ENCODE peak calls at places on chromosome 20, in five cellular contexts. One of them, this sample, is unnamed.

GRCh38 chr20:61263084-61263695 is 11.1 kb downstream of the CDH4 start:
- DNase-seq in cardiac muscle cell: no peak
- DNase-seq in NCI-H510A treated with DMSO at 0.1 percent for 48 hours: no peak
- DNase-seq in activated naive CD4-positive, alpha-beta T cell treated with anti-CD3 and anti-CD28 coated beads for 36 hours: peak
- DNase-seq in Ammon's horn: no peak
- DNase-seq in this sample: no peak

GRCh38 chr20:40535816-40536215 is 153.2 kb downstream of the MAFB start:
- DNase-seq in cardiac muscle cell: no peak
- DNase-seq in activated naive CD4-positive, alpha-beta T cell treated with anti-CD3 and anti-CD28 coated beads for 36 hours: no peak
- DNase-seq in Ammon's horn: no peak
- DNase-seq in NCI-H510A treated with DMSO at 0.1 percent for 48 hours: no peak
- DNase-seq in this sample: no peak

GRCh38 chr20:63054103-63054474 is 47.3 kb upstream of the BHLHE23 start:
- DNase-seq in activated naive CD4-positive, alpha-beta T cell treated with anti-CD3 and anti-CD28 coated beads for 36 hours: no peak
- DNase-seq in cardiac muscle cell: no peak
- DNase-seq in Ammon's horn: no peak
- DNase-seq in NCI-H510A treated with DMSO at 0.1 percent for 48 hours: no peak
- DNase-seq in this sample: no peak

GRCh38 chr20:1802385-1803215 is 92.6 kb upstream of the SIRPA start:
- DNase-seq in activated naive CD4-positive, alpha-beta T cell treated with anti-CD3 and anti-CD28 coated beads for 36 hours: peak
- DNase-seq in NCI-H510A treated with DMSO at 0.1 percent for 48 hours: no peak
- DNase-seq in cardiac muscle cell: peak
- DNase-seq in Ammon's horn: peak
- DNase-seq in this sample: no peak

GRCh38 chr20:38073307-38074010 is 39.9 kb downstream of the RPRD1B start:
- DNase-seq in activated naive CD4-positive, alpha-beta T cell treated with anti-CD3 and anti-CD28 coated beads for 36 hours: peak
- DNase-seq in Ammon's horn: peak
- DNase-seq in cardiac muscle cell: peak
- DNase-seq in NCI-H510A treated with DMSO at 0.1 percent for 48 hours: peak
- DNase-seq in this sample: no peak

GRCh38 chr20:21705466-21706344 is at the start of gene PAX1:
- DNase-seq in Ammon's horn: no peak
- DNase-seq in cardiac muscle cell: peak
- DNase-seq in activated naive CD4-positive, alpha-beta T cell treated with anti-CD3 and anti-CD28 coated beads for 36 hours: no peak
- DNase-seq in NCI-H510A treated with DMSO at 0.1 percent for 48 hours: no peak
- DNase-seq in this sample: no peak

GRCh38 chr20:21936720-21937380 is 231.4 kb downstream of the PAX1 start:
- DNase-seq in NCI-H510A treated with DMSO at 0.1 percent for 48 hours: no peak
- DNase-seq in cardiac muscle cell: no peak
- DNase-seq in activated naive CD4-positive, alpha-beta T cell treated with anti-CD3 and anti-CD28 coated beads for 36 hours: no peak
- DNase-seq in Ammon's horn: no peak
- DNase-seq in this sample: no peak

GRCh38 chr20:478010-478948 is 15.9 kb upstream of the TBC1D20 start:
- DNase-seq in Ammon's horn: no peak
- DNase-seq in cardiac muscle cell: no peak
- DNase-seq in activated naive CD4-positive, alpha-beta T cell treated with anti-CD3 and anti-CD28 coated beads for 36 hours: no peak
- DNase-seq in NCI-H510A treated with DMSO at 0.1 percent for 48 hours: no peak
- DNase-seq in this sample: no peak

GRCh38 chr20:47062226-47062880 is 167.7 kb downstream of the EYA2 start:
- DNase-seq in Ammon's horn: no peak
- DNase-seq in NCI-H510A treated with DMSO at 0.1 percent for 48 hours: no peak
- DNase-seq in cardiac muscle cell: no peak
- DNase-seq in activated naive CD4-positive, alpha-beta T cell treated with anti-CD3 and anti-CD28 coated beads for 36 hours: no peak
- DNase-seq in this sample: no peak

GRCh38 chr20:49916146-49917002 is 1.0 kb upstream of the SPATA2 start:
- DNase-seq in NCI-H510A treated with DMSO at 0.1 percent for 48 hours: peak
- DNase-seq in activated naive CD4-positive, alpha-beta T cell treated with anti-CD3 and anti-CD28 coated beads for 36 hours: peak
- DNase-seq in cardiac muscle cell: no peak
- DNase-seq in Ammon's horn: no peak
- DNase-seq in this sample: no peak

GRCh38 chr20:19975436-19975799 is 41.7 kb upstream of the NAA20 start:
- DNase-seq in Ammon's horn: no peak
- DNase-seq in activated naive CD4-positive, alpha-beta T cell treated with anti-CD3 and anti-CD28 coated beads for 36 hours: no peak
- DNase-seq in NCI-H510A treated with DMSO at 0.1 percent for 48 hours: no peak
- DNase-seq in cardiac muscle cell: no peak
- DNase-seq in this sample: no peak

GRCh38 chr20:6622041-6622440 is 145.4 kb upstream of the BMP2 start:
- DNase-seq in cardiac muscle cell: no peak
- DNase-seq in activated naive CD4-positive, alpha-beta T cell treated with anti-CD3 and anti-CD28 coated beads for 36 hours: no peak
- DNase-seq in NCI-H510A treated with DMSO at 0.1 percent for 48 hours: no peak
- DNase-seq in Ammon's horn: no peak
- DNase-seq in this sample: no peak

GRCh38 chr20:33291830-33292355 is 8.9 kb downstream of the BPIFB1 start:
- DNase-seq in cardiac muscle cell: peak
- DNase-seq in activated naive CD4-positive, alpha-beta T cell treated with anti-CD3 and anti-CD28 coated beads for 36 hours: peak
- DNase-seq in NCI-H510A treated with DMSO at 0.1 percent for 48 hours: peak
- DNase-seq in Ammon's horn: peak
- DNase-seq in this sample: no peak

GRCh38 chr20:38825901-38826625 is 20.6 kb downstream of the PPP1R16B start:
- DNase-seq in activated naive CD4-positive, alpha-beta T cell treated with anti-CD3 and anti-CD28 coated beads for 36 hours: no peak
- DNase-seq in NCI-H510A treated with DMSO at 0.1 percent for 48 hours: peak
- DNase-seq in Ammon's horn: peak
- DNase-seq in cardiac muscle cell: peak
- DNase-seq in this sample: peak

GRCh38 chr20:63735859-63736718 is at the start of gene LIME1:
- DNase-seq in Ammon's horn: no peak
- DNase-seq in cardiac muscle cell: no peak
- DNase-seq in NCI-H510A treated with DMSO at 0.1 percent for 48 hours: no peak
- DNase-seq in activated naive CD4-positive, alpha-beta T cell treated with anti-CD3 and anti-CD28 coated beads for 36 hours: peak
- DNase-seq in this sample: no peak

GRCh38 chr20:62485062-62485700 is 9.4 kb upstream of the GATA5 start:
- DNase-seq in activated naive CD4-positive, alpha-beta T cell treated with anti-CD3 and anti-CD28 coated beads for 36 hours: no peak
- DNase-seq in NCI-H510A treated with DMSO at 0.1 percent for 48 hours: no peak
- DNase-seq in cardiac muscle cell: peak
- DNase-seq in Ammon's horn: no peak
- DNase-seq in this sample: no peak

GRCh38 chr20:43658068-43658722 is 8.7 kb upstream of the MYBL2 start:
- DNase-seq in cardiac muscle cell: no peak
- DNase-seq in Ammon's horn: no peak
- DNase-seq in activated naive CD4-positive, alpha-beta T cell treated with anti-CD3 and anti-CD28 coated beads for 36 hours: peak
- DNase-seq in NCI-H510A treated with DMSO at 0.1 percent for 48 hours: no peak
- DNase-seq in this sample: no peak

GRCh38 chr20:51416532-51417244 is 125.8 kb downstream of the NFATC2 start:
- DNase-seq in cardiac muscle cell: no peak
- DNase-seq in activated naive CD4-positive, alpha-beta T cell treated with anti-CD3 and anti-CD28 coated beads for 36 hours: no peak
- DNase-seq in NCI-H510A treated with DMSO at 0.1 percent for 48 hours: no peak
- DNase-seq in Ammon's horn: no peak
- DNase-seq in this sample: no peak

GRCh38 chr20:60055740-60056139 is 97.5 kb downstream of the CDH26 start:
- DNase-seq in Ammon's horn: peak
- DNase-seq in cardiac muscle cell: no peak
- DNase-seq in activated naive CD4-positive, alpha-beta T cell treated with anti-CD3 and anti-CD28 coated beads for 36 hours: peak
- DNase-seq in NCI-H510A treated with DMSO at 0.1 percent for 48 hours: no peak
- DNase-seq in this sample: no peak

GRCh38 chr20:47326718-47327137 is 29.8 kb downstream of the ZMYND8 start:
- DNase-seq in NCI-H510A treated with DMSO at 0.1 percent for 48 hours: no peak
- DNase-seq in cardiac muscle cell: no peak
- DNase-seq in Ammon's horn: no peak
- DNase-seq in activated naive CD4-positive, alpha-beta T cell treated with anti-CD3 and anti-CD28 coated beads for 36 hours: no peak
- DNase-seq in this sample: no peak

GRCh38 chr20:38171301-38172010 is 6.4 kb upstream of the TGM2 start:
- DNase-seq in activated naive CD4-positive, alpha-beta T cell treated with anti-CD3 and anti-CD28 coated beads for 36 hours: no peak
- DNase-seq in Ammon's horn: no peak
- DNase-seq in cardiac muscle cell: no peak
- DNase-seq in NCI-H510A treated with DMSO at 0.1 percent for 48 hours: no peak
- DNase-seq in this sample: no peak

GRCh38 chr20:62617711-62618483 is 24.4 kb upstream of the SLCO4A1 start:
- DNase-seq in cardiac muscle cell: no peak
- DNase-seq in Ammon's horn: no peak
- DNase-seq in NCI-H510A treated with DMSO at 0.1 percent for 48 hours: no peak
- DNase-seq in activated naive CD4-positive, alpha-beta T cell treated with anti-CD3 and anti-CD28 coated beads for 36 hours: peak
- DNase-seq in this sample: no peak

GRCh38 chr20:925516-925915 is 9.4 kb upstream of the ANGPT4 start:
- DNase-seq in activated naive CD4-positive, alpha-beta T cell treated with anti-CD3 and anti-CD28 coated beads for 36 hours: no peak
- DNase-seq in cardiac muscle cell: no peak
- DNase-seq in NCI-H510A treated with DMSO at 0.1 percent for 48 hours: no peak
- DNase-seq in Ammon's horn: no peak
- DNase-seq in this sample: no peak

GRCh38 chr20:5996765-5997164 is 46.3 kb downstream of the MCM8 start:
- DNase-seq in Ammon's horn: no peak
- DNase-seq in cardiac muscle cell: no peak
- DNase-seq in activated naive CD4-positive, alpha-beta T cell treated with anti-CD3 and anti-CD28 coated beads for 36 hours: peak
- DNase-seq in NCI-H510A treated with DMSO at 0.1 percent for 48 hours: no peak
- DNase-seq in this sample: no peak

GRCh38 chr20:37905969-37906613 is 3.2 kb downstream of the VSTM2L start:
- DNase-seq in activated naive CD4-positive, alpha-beta T cell treated with anti-CD3 and anti-CD28 coated beads for 36 hours: no peak
- DNase-seq in cardiac muscle cell: no peak
- DNase-seq in NCI-H510A treated with DMSO at 0.1 percent for 48 hours: no peak
- DNase-seq in Ammon's horn: no peak
- DNase-seq in this sample: no peak

GRCh38 chr20:46354207-46354555 is 45.9 kb upstream of the CDH22 start:
- DNase-seq in activated naive CD4-positive, alpha-beta T cell treated with anti-CD3 and anti-CD28 coated beads for 36 hours: no peak
- DNase-seq in NCI-H510A treated with DMSO at 0.1 percent for 48 hours: no peak
- DNase-seq in Ammon's horn: no peak
- DNase-seq in cardiac muscle cell: no peak
- DNase-seq in this sample: no peak

GRCh38 chr20:22833851-22834250 is 201.3 kb upstream of the SSTR4 start:
- DNase-seq in cardiac muscle cell: no peak
- DNase-seq in NCI-H510A treated with DMSO at 0.1 percent for 48 hours: no peak
- DNase-seq in Ammon's horn: no peak
- DNase-seq in activated naive CD4-positive, alpha-beta T cell treated with anti-CD3 and anti-CD28 coated beads for 36 hours: no peak
- DNase-seq in this sample: no peak

GRCh38 chr20:14826926-14827325 is 489.5 kb upstream of the FLRT3 start:
- DNase-seq in activated naive CD4-positive, alpha-beta T cell treated with anti-CD3 and anti-CD28 coated beads for 36 hours: no peak
- DNase-seq in Ammon's horn: no peak
- DNase-seq in NCI-H510A treated with DMSO at 0.1 percent for 48 hours: no peak
- DNase-seq in cardiac muscle cell: no peak
- DNase-seq in this sample: no peak

GRCh38 chr20:63778034-63778752 is 38.6 kb downstream of the SLC2A4RG start:
- DNase-seq in cardiac muscle cell: no peak
- DNase-seq in Ammon's horn: no peak
- DNase-seq in NCI-H510A treated with DMSO at 0.1 percent for 48 hours: no peak
- DNase-seq in activated naive CD4-positive, alpha-beta T cell treated with anti-CD3 and anti-CD28 coated beads for 36 hours: no peak
- DNase-seq in this sample: no peak

GRCh38 chr20:20677186-20677585 is 35.3 kb downstream of the RALGAPA2 start:
- DNase-seq in activated naive CD4-positive, alpha-beta T cell treated with anti-CD3 and anti-CD28 coated beads for 36 hours: no peak
- DNase-seq in Ammon's horn: no peak
- DNase-seq in NCI-H510A treated with DMSO at 0.1 percent for 48 hours: no peak
- DNase-seq in cardiac muscle cell: no peak
- DNase-seq in this sample: no peak

GRCh38 chr20:58986286-58986967 is 5.4 kb downstream of the NELFCD start:
- DNase-seq in Ammon's horn: no peak
- DNase-seq in activated naive CD4-positive, alpha-beta T cell treated with anti-CD3 and anti-CD28 coated beads for 36 hours: no peak
- DNase-seq in cardiac muscle cell: no peak
- DNase-seq in NCI-H510A treated with DMSO at 0.1 percent for 48 hours: no peak
- DNase-seq in this sample: no peak

This sample was measured in DMS79.